ENCODE peak calls at places on chromosome 20, in eight cellular contexts. R is RCC 7860; S is mammary epithelial cell; P is A549; W is left ventricle myocardium superior; M is activated CD8-positive, alpha-beta memory T cell treated with anti-CD3 and anti-CD28 coated beads for 48 hours; G is CD8-positive, alpha-beta memory T cell; V is posterior cingulate gyrus. I is an unnamed sample.

GRCh38 chr20:20220137-20220536 is 147.8 kb upstream of the INSM1 start:
- DNase-seq in R (no peak), V (no peak), S (no peak), G (no peak), P (no peak), M (no peak), W (no peak), I (no peak)

GRCh38 chr20:38418509-38419204 is 16.5 kb downstream of the SNHG17 start:
- DNase-seq in S (no peak), R (no peak), V (peak), P (no peak), W (peak), M (no peak), G (no peak), I (no peak)

GRCh38 chr20:3616250-3616649 is 46.9 kb downstream of the GFRA4 start:
- DNase-seq in G (no peak), P (no peak), R (peak), V (no peak), M (no peak), S (peak), W (peak), I (no peak)

GRCh38 chr20:9886227-9886626 is 47.4 kb upstream of the PAK5 start:
- DNase-seq in V (no peak), W (no peak), S (peak), G (no peak), P (no peak), M (no peak), R (no peak), I (no peak)

GRCh38 chr20:611047-611842 is 1.1 kb upstream of the TCF15 start:
- DNase-seq in R (no peak), S (no peak), P (no peak), M (no peak), G (no peak), W (no peak), V (no peak), I (no peak)

GRCh38 chr20:10551732-10552724 is 116.9 kb downstream of the SLX4IP start:
- DNase-seq in P (no peak), R (no peak), S (no peak), W (no peak), G (no peak), M (peak), V (no peak), I (no peak)

GRCh38 chr20:5718896-5719595 is 31.2 kb upstream of the SHLD1 start:
- DNase-seq in R (no peak), P (no peak), S (no peak), M (no peak), V (no peak), G (no peak), W (peak), I (no peak)

GRCh38 chr20:43767686-43768474 is 41.1 kb upstream of the GTSF1L start:
- DNase-seq in G (no peak), W (no peak), S (peak), V (no peak), P (no peak), M (no peak), R (no peak), I (no peak)

GRCh38 chr20:20546402-20546801 is 166.0 kb downstream of the RALGAPA2 start:
- DNase-seq in P (no peak), V (no peak), M (no peak), G (no peak), W (no peak), R (no peak), S (peak), I (no peak)

GRCh38 chr20:25258463-25258805 is 10.5 kb downstream of the PYGB start:
- DNase-seq in S (no peak), P (no peak), R (no peak), G (no peak), M (no peak), V (no peak), W (no peak), I (no peak)

GRCh38 chr20:20360464-20360863 is 7.4 kb upstream of the INSM1 start:
- DNase-seq in V (no peak), R (peak), W (no peak), M (no peak), P (peak), G (no peak), S (peak), I (peak)

GRCh38 chr20:4666001-4666470 is 55.7 kb upstream of the PRND start:
- DNase-seq in W (no peak), P (no peak), V (no peak), R (no peak), S (peak), G (peak), M (no peak), I (no peak)

GRCh38 chr20:21920231-21920630 is 214.8 kb downstream of the PAX1 start:
- DNase-seq in P (no peak), W (no peak), G (no peak), S (no peak), V (no peak), M (no peak), R (no peak), I (no peak)

GRCh38 chr20:32470025-32470861 is 112.1 kb downstream of the ASXL1 start:
- DNase-seq in S (peak), P (peak), R (peak), V (no peak), W (peak), G (no peak), M (no peak), I (peak)

GRCh38 chr20:23153696-23154341 is 67.7 kb upstream of the CD93 start:
- DNase-seq in M (no peak), R (no peak), V (no peak), S (no peak), W (no peak), G (no peak), P (no peak), I (no peak)

GRCh38 chr20:35742741-35743523 is 872 bp upstream of the RBM39 start:
- DNase-seq in M (no peak), V (no peak), S (no peak), G (no peak), R (peak), P (no peak), W (no peak), I (no peak)

GRCh38 chr20:3406481-3407425 is 716 bp downstream of the DNAAF9 start:
- DNase-seq in S (peak), G (peak), R (no peak), V (peak), W (no peak), M (no peak), P (peak), I (no peak)

GRCh38 chr20:37796121-37796520 is 102.3 kb downstream of the CTNNBL1 start:
- DNase-seq in G (no peak), S (no peak), V (no peak), R (no peak), P (no peak), W (no peak), M (no peak), I (no peak)

GRCh38 chr20:57718490-57719009 is 8.7 kb upstream of the PMEPA1 start:
- DNase-seq in W (peak), V (peak), S (peak), P (peak), R (peak), G (peak), M (peak), I (peak)

GRCh38 chr20:24694727-24695528 is 225.5 kb downstream of the SYNDIG1 start:
- DNase-seq in V (no peak), M (no peak), P (no peak), W (no peak), G (no peak), S (no peak), R (no peak), I (no peak)

GRCh38 chr20:44491635-44492395 is 16.1 kb downstream of the TTPAL start:
- DNase-seq in V (no peak), M (no peak), W (peak), G (no peak), S (no peak), R (no peak), P (no peak), I (no peak)

GRCh38 chr20:21713470-21713869 is 8.0 kb downstream of the PAX1 start:
- DNase-seq in P (no peak), V (no peak), S (no peak), R (no peak), W (no peak), G (no peak), M (no peak), I (no peak)

GRCh38 chr20:2118783-2119182 is 17.2 kb downstream of the STK35 start:
- DNase-seq in R (no peak), S (peak), W (no peak), P (no peak), V (no peak), M (no peak), G (no peak), I (no peak)

I was measured in HCT116.